ENCODE peak calls at places on chromosomes 7 and 10, in seven cellular contexts. L is adipocyte; F is CD8-positive, alpha-beta memory T cell; M is CD4-positive, CD25-positive, alpha-beta regulatory T cell; S is K562; K is mammary epithelial cell; X is effector memory CD4-positive, alpha-beta T cell. U is an unnamed sample. For H3K4me1, the result is how much of the 10 kb centered on the place peaks cover.

GRCh38 chr10:15719062-15719898 is 442 bp downstream of the ITGA8 start:
- DNase-seq in X (no peak), L (peak), M (no peak), K (peak), S (no peak), F (no peak), U (no peak)

GRCh38 chr7:155378959-155379871 is 78.7 kb upstream of the EN2 start:
- DNase-seq in M (no peak), S (no peak), L (no peak), F (no peak), K (no peak), X (no peak), U (no peak)

GRCh38 chr7:158581440-158582088 is 6.1 kb downstream of the PTPRN2 start:
- DNase-seq in X (no peak), S (no peak), L (no peak), M (no peak), K (no peak), F (no peak), U (no peak)

GRCh38 chr10:65375528-65375927 is 1550.3 kb upstream of the LRRTM3 start:
- DNase-seq in M (no peak), F (no peak), K (no peak), L (no peak), X (no peak), S (no peak), U (no peak)

GRCh38 chr7:100400656-100401055 is 27.4 kb downstream of the PILRA start:
- DNase-seq in F (no peak), X (no peak), S (peak), K (no peak), M (no peak), L (no peak), U (no peak)

GRCh38 chr7:131909151-131909768 is 352.8 kb upstream of the PODXL start:
- DNase-seq in F (no peak), S (no peak), M (no peak), L (no peak), X (no peak), K (no peak), U (no peak)

GRCh38 chr10:97647556-97647955 is 7.1 kb downstream of the PI4K2A start:
- DNase-seq in M (no peak), X (no peak), L (peak), K (peak), S (no peak), F (no peak), U (no peak)

GRCh38 chr10:80032503-80032902 is 46.0 kb upstream of the TMEM254 start:
- DNase-seq in L (no peak), X (no peak), M (no peak), F (no peak), K (no peak), S (no peak), U (no peak)

GRCh38 chr10:86533328-86533727 is 11.7 kb upstream of the WAPL start:
- DNase-seq in S (no peak), F (no peak), X (no peak), M (no peak), K (no peak), L (no peak), U (no peak)

GRCh38 chr10:17474595-17474994 is 20.2 kb upstream of the ST8SIA6 start:
- DNase-seq in S (peak), X (no peak), M (no peak), F (no peak), L (peak), K (no peak), U (no peak)

GRCh38 chr10:91587710-91588638 is 44.9 kb downstream of the PPP1R3C start:
- DNase-seq in F (no peak), L (peak), M (no peak), K (peak), X (no peak), S (peak), U (no peak)

GRCh38 chr10:29022513-29022912 is 266.4 kb upstream of the LYZL1 start:
- DNase-seq in L (no peak), K (no peak), F (no peak), X (no peak), S (no peak), M (no peak), U (no peak)

GRCh38 chr7:114703677-114704076 is 218.2 kb upstream of the MDFIC start:
- DNase-seq in X (no peak), L (peak), M (no peak), K (peak), S (no peak), F (no peak), U (no peak)

GRCh38 chr7:102295346-102296178 is 8.9 kb downstream of the SH2B2 start:
- DNase-seq in M (no peak), K (no peak), S (no peak), X (no peak), L (no peak), F (no peak), U (no peak)

GRCh38 chr7:99876491-99876890 is 342 bp downstream of the OR2AE1 start:
- DNase-seq in F (no peak), X (no peak), S (no peak), L (no peak), K (no peak), M (no peak), U (no peak)

GRCh38 chr7:36171503-36171902 is 18.4 kb downstream of the EEPD1 start:
- DNase-seq in X (no peak), S (no peak), K (peak), M (no peak), F (no peak), L (no peak), U (no peak)

GRCh38 chr7:29990931-29991330 is 1.3 kb upstream of the SCRN1 start:
- DNase-seq in M (no peak), X (no peak), K (no peak), S (no peak), F (no peak), L (no peak), U (no peak)

GRCh38 chr7:76310102-76310957 is 7.9 kb downstream of the HSPB1 start:
- DNase-seq in K (no peak), M (no peak), X (no peak), F (no peak), L (peak), S (peak), U (no peak)

GRCh38 chr10:58573144-58573543 is 60.5 kb downstream of the BICC1 start:
- DNase-seq in S (no peak), L (peak), X (no peak), F (no peak), M (no peak), K (no peak), U (no peak)

GRCh38 chr10:49177391-49178355 is 10.5 kb downstream of the TMEM273 start:
- DNase-seq in X (peak), L (peak), F (peak), M (no peak), K (peak), S (peak), U (peak)

GRCh38 chr7:95441042-95441823 is 6.4 kb upstream of the PON2 start:
- DNase-seq in S (no peak), K (peak), F (no peak), M (no peak), L (no peak), X (no peak), U (no peak)

GRCh38 chr10:90751107-90751997 is 106.5 kb downstream of the HTR7 start:
- DNase-seq in M (no peak), S (peak), F (no peak), L (peak), X (no peak), K (peak), U (peak)

GRCh38 chr7:34756025-34756437 is 98.0 kb downstream of the NPSR1 start:
- DNase-seq in S (no peak), K (no peak), F (no peak), X (no peak), L (peak), M (no peak), U (no peak)

GRCh38 chr7:34758111-34758601 is 100.1 kb downstream of the NPSR1 start:
- DNase-seq in X (no peak), S (no peak), M (no peak), K (no peak), F (no peak), L (no peak), U (no peak)

GRCh38 chr7:34759477-34760125 is 101.6 kb downstream of the NPSR1 start:
- DNase-seq in X (no peak), L (peak), F (no peak), S (peak), K (peak), M (no peak), U (no peak)

GRCh38 chr7:34756691-34757090 is 98.7 kb downstream of the NPSR1 start:
- DNase-seq in L (no peak), S (no peak), X (no peak), F (no peak), K (no peak), M (no peak), U (no peak)

GRCh38 chr7:34757570-34758110 is 99.6 kb downstream of the NPSR1 start:
- DNase-seq in M (no peak), K (no peak), F (no peak), X (no peak), S (no peak), L (no peak), U (no peak)
- H3K4me1 ChIP-seq in M (under half), K (under half), F (under half), X (under half), S (under half), L (under half), U (under half)

GRCh38 chr10:110664483-110665420 is 20.6 kb downstream of the RBM20 start:
- DNase-seq in S (no peak), X (no peak), L (peak), F (no peak), M (no peak), K (peak), U (no peak)
- H3K4me1 ChIP-seq in S (under half), X (under half), L (under half), F (under half), M (under half), K (under half), U (under half)

DNA sequence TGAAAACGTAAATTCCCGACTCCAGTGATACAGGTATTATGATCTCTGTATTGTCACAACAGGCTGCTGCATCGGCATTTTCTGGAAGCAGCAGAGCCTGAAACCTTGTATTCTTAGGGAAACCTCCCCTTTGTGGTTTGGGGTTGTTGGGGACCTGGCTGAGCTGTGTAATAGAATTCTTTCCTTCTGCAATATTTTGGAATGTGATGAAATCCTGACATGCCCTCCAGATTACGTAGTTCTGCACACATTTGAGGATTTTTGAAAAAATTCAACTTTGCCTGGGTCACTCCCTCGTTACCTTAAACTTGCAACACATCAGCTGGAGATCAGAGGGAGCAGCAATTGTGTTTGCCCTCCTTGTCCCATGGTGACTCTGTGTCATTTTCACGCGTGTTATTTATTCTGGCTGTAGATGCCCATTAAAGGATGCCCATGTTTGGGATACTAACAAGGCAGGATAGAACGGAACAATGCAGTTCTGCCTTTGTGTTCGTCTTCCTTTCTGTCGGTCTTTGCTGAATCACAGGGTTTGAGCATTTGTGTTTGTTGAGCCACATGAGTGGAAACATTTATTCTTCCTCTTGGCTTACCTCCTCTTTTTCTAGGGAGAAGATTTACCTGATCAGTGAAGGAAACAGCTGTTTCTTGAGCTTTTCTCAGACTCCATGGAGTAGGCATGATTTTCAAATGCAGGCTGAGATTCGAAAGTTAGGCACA is 181.7 kb downstream of the TCF7L2 start:
- DNase-seq in S (no peak), K (peak), X (no peak), F (no peak), L (peak), M (no peak), U (no peak)
- H3K4me1 ChIP-seq in S (under half), K (under half), X (under half), F (under half), L (half or more), M (under half), U (under half)

DNA sequence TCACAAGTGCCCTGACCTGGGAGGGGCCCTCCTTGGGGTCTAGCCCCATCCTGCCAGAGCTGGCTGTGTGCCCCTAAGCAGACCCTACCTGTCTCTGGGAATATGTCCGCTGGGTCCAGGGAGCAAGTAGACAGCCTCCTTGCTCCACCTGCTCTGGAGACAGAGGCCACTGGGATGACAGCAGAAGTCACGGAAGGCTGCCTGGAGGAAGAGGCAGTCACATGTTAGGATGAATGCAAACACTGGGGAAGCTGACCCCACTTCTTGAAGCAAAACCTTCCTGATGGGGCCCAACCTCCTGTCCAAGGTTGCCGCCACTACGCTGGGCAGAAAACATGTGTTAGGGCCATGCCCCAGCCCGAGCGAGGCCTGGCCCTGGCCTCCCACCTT is 11.7 kb upstream of the LFNG start:
- DNase-seq in L (no peak), S (no peak), M (no peak), X (no peak), F (no peak), K (no peak), U (no peak)
- H3K4me1 ChIP-seq in L (under half), S (half or more), M (half or more), X (half or more), F (half or more), K (under half), U (half or more)

DNA sequence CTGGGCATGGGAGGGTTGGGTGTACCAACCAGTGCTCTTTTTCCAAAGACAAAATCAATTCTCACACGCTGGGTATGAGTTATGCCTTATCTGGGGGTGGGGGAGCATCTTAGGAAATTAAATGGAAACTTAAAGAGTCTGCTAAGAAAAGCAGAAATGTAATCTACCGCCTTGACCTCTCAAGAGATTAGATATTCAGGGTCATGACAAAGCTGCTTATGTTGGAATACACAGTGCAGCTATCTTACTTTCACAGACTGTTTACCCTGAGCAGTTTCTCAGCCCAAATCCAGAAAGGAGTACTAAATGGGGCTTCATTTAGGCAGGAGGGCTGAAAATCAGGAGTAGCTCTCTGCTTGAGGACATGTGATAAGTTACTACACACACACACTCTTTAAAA is 2.6 kb downstream of the MEST start:
- DNase-seq in X (no peak), S (no peak), F (no peak), K (no peak), M (no peak), L (no peak), U (no peak)
- H3K4me1 ChIP-seq in X (under half), S (under half), F (under half), K (under half), M (under half), L (under half), U (under half)

GRCh38 chr7:14836006-14836405 is 66.5 kb downstream of the DGKB start:
- DNase-seq in F (no peak), K (no peak), X (no peak), M (no peak), L (no peak), S (no peak), U (no peak)
- H3K4me1 ChIP-seq in F (under half), K (under half), X (under half), M (under half), L (under half), S (under half), U (under half)

GRCh38 chr7:150476819-150477631 is 26.6 kb downstream of the GIMAP8 start:
- DNase-seq in M (no peak), F (no peak), X (no peak), L (no peak), S (peak), K (peak), U (peak)

GRCh38 chr7:150479023-150479716 is 28.7 kb downstream of the GIMAP8 start:
- DNase-seq in M (peak), S (no peak), K (peak), X (peak), L (no peak), F (no peak), U (peak)

GRCh38 chr7:150476285-150476684 is 25.9 kb downstream of the GIMAP8 start:
- DNase-seq in M (no peak), X (no peak), F (no peak), L (no peak), S (no peak), K (peak), U (no peak)

GRCh38 chr7:150481955-150482354 is 31.5 kb downstream of the GIMAP8 start:
- DNase-seq in K (no peak), S (no peak), L (no peak), F (no peak), X (no peak), M (no peak), U (no peak)

GRCh38 chr7:150481207-150481920 is 30.9 kb downstream of the GIMAP8 start:
- DNase-seq in M (no peak), F (peak), S (no peak), K (no peak), L (no peak), X (peak), U (peak)
- H3K4me1 ChIP-seq in M (half or more), F (half or more), S (under half), K (under half), L (under half), X (half or more), U (half or more)

GRCh38 chr7:129617178-129617577 is 5.7 kb downstream of the NRF1 start:
- DNase-seq in S (no peak), L (no peak), K (no peak), M (no peak), X (no peak), F (no peak), U (no peak)
- H3K4me1 ChIP-seq in S (under half), L (under half), K (under half), M (under half), X (under half), F (half or more), U (half or more)

GRCh38 chr7:137975768-137976167 is 26.1 kb downstream of the CREB3L2 start:
- DNase-seq in M (no peak), S (no peak), X (no peak), F (no peak), L (peak), K (no peak), U (no peak)

GRCh38 chr7:137977173-137977572 is 24.7 kb downstream of the CREB3L2 start:
- DNase-seq in M (no peak), L (no peak), S (no peak), F (no peak), K (no peak), X (no peak), U (no peak)

GRCh38 chr7:137978464-137979237 is 23.2 kb downstream of the CREB3L2 start:
- DNase-seq in M (no peak), X (no peak), F (no peak), S (peak), L (peak), K (peak), U (no peak)

GRCh38 chr7:137976700-137977099 is 25.2 kb downstream of the CREB3L2 start:
- DNase-seq in L (no peak), K (no peak), S (peak), F (no peak), X (no peak), M (no peak), U (no peak)

DNA sequence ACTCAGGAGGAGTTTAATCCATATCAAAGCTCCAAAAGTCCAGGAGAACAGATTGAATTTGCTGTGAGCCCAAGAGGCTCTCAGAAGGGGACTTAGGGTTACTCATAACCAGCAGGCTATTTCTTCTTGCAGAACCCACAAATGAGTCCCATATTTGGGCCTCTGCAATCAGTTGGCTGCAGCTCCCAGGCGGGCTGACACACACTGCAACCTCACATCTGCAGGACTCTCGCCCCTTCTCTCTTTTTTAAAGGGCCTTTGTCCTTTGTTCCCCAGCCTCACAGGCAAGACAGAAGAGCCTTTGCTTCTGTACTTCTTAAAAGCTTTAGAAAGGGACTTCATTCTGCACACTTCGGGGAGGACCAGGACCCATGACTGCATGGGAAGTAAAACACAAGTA is 26.7 kb downstream of the CREB3L2 start:
- DNase-seq in L (peak), K (no peak), X (no peak), M (no peak), S (no peak), F (no peak), U (no peak)
- H3K4me1 ChIP-seq in L (half or more), K (under half), X (under half), M (under half), S (under half), F (under half), U (under half)

DNA sequence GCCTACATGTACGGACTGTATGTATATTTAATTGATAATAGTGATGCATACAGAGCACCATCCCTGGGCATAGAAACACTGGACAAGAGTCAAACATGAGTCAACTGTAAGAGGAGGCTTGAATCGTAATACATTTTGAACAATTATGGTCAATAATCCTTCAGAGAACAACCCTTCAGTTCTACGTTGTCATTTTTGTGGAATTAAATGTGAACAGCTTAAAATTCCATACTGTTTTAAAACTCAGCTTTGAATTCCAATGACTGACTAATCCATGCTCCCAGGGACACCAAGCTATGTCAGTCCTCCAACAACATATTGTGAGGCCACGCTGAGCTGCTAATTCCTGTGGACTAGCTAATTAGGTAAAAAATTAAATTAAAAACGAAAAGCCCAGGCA is 41.5 kb upstream of the KMT2E start:
- DNase-seq in F (no peak), S (no peak), X (no peak), M (no peak), L (peak), K (no peak), U (no peak)
- H3K4me1 ChIP-seq in F (under half), S (under half), X (under half), M (under half), L (half or more), K (under half), U (under half)

U was measured in CD4-positive, alpha-beta memory T cell.